ENCODE peak calls at places on chromosomes 1 and 21, in four cellular contexts. J is prostate gland, F is tibial nerve, T is adrenal gland. E is an unnamed sample. For H3K4me1, the result is how much of the 10 kb centered on the place peaks cover.

GRCh38 chr1:237774246-237774645 is 116.5 kb downstream of the ZP4 start:
- DNase-seq in J (no peak), F (no peak), T (no peak), E (no peak)

GRCh38 chr1:8431028-8431427 is 113.1 kb downstream of the SLC45A1 start:
- DNase-seq in J (no peak), F (no peak), T (no peak), E (no peak)

GRCh38 chr1:27656157-27656893 is 15.7 kb downstream of the IFI6 start:
- DNase-seq in J (no peak), F (peak), T (peak), E (peak)

GRCh38 chr1:222288056-222288455 is 259.8 kb downstream of the HHIPL2 start:
- DNase-seq in J (no peak), F (no peak), T (no peak), E (no peak)

GRCh38 chr1:53066941-53067738 is 5.1 kb downstream of the PODN start:
- DNase-seq in J (no peak), F (no peak), T (no peak), E (no peak)

GRCh38 chr1:94989911-94990463 is 63.1 kb upstream of the CNN3 start:
- DNase-seq in J (no peak), F (no peak), T (no peak), E (no peak)

GRCh38 chr1:108009603-108010195 is 44.7 kb upstream of the VAV3 start:
- DNase-seq in J (no peak), F (no peak), T (no peak), E (no peak)

GRCh38 chr1:54488831-54489626 is 59.0 kb upstream of the ACOT11 start:
- DNase-seq in J (peak), F (peak), T (peak), E (peak)

GRCh38 chr1:2205191-2205952 is 10.8 kb upstream of the FAAP20 start:
- DNase-seq in J (peak), F (peak), T (peak), E (peak)

GRCh38 chr1:183806086-183806485 is 1.2 kb downstream of the RGL1 start:
- DNase-seq in J (no peak), F (no peak), T (no peak), E (no peak)

GRCh38 chr1:206949208-206949607 is 2.9 kb upstream of the PIGR start:
- DNase-seq in J (no peak), F (no peak), T (no peak), E (no peak)

GRCh38 chr1:166152977-166153376 is 13.8 kb downstream of the FAM78B start:
- DNase-seq in J (no peak), F (no peak), T (no peak), E (no peak)

GRCh38 chr1:78627321-78627720 is 7.1 kb downstream of the IFI44L start:
- DNase-seq in J (no peak), F (no peak), T (no peak), E (no peak)

GRCh38 chr1:226825037-226825745 is 45.2 kb upstream of the PSEN2 start:
- DNase-seq in J (no peak), F (no peak), T (no peak), E (no peak)

GRCh38 chr1:20739225-20739624 is 6.7 kb upstream of the SH2D5 start:
- DNase-seq in J (no peak), F (no peak), T (no peak), E (no peak)

GRCh38 chr1:82704966-82705365 is 904.2 kb downstream of the ADGRL2 start:
- DNase-seq in J (no peak), F (no peak), T (no peak), E (no peak)

GRCh38 chr1:221240652-221241051 is 361.4 kb downstream of the HLX start:
- DNase-seq in J (no peak), F (no peak), T (no peak), E (no peak)

GRCh38 chr1:231694081-231694443 is 67.5 kb downstream of the DISC1 start:
- DNase-seq in J (no peak), F (no peak), T (no peak), E (no peak)

GRCh38 chr21:17191346-17191993 is 321.4 kb upstream of the CXADR start:
- DNase-seq in J (no peak), F (no peak), T (no peak), E (no peak)

GRCh38 chr1:77282187-77282865 is 507 bp downstream of the AK5 start:
- DNase-seq in J (no peak), F (no peak), T (no peak), E (no peak)

GRCh38 chr1:223233410-223234163 is 90.5 kb upstream of the TLR5 start:
- DNase-seq in J (no peak), F (no peak), T (peak), E (no peak)

DNA sequence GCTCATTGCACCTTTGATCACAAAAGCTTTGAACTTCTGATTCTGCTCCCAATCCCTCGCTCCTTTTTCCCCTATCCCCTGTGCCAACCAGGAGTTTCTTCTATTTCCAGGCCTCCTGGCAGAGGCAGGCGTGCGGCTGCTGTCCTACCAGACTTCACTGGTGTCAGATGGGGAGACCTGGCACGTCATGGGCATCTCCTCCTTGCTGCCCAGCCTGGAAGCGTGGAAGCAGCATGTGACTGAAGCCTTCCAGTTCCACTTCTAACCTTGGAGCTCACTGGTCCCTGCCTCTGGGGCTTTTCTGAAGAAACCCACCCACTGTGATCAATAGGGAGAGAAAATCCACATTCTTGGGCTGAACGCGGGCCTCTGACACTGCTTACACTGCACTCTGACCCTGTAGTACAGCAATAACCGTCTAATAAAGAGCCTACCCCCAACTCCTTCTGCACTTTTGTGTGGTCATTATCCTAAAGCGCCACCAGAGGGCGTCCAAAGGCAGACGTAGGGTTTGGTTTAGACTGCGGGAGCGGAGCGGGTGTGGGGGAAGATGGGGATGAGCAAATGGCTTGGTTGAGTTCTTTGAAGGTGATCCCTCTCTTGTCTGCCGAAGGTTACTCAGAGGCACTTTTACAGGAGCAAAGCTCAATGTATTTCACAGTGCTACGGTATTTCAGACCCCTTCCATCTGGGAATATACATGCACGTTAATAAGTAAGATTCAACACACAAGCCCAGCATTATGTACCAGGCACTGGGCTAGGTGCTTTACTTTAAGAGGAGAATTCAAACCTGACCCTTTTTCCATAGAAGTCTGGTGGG is 24.7 kb downstream of the HMGCS2 start:
- DNase-seq in J (peak), F (peak), T (peak), E (peak)
- H3K4me1 ChIP-seq in J (under half), F (under half), T (under half), E (under half)

GRCh38 chr1:17559618-17560419 is 20.3 kb downstream of the ARHGEF10L start:
- DNase-seq in J (no peak), F (no peak), T (no peak), E (peak)

GRCh38 chr1:17561252-17561558 is 21.7 kb downstream of the ARHGEF10L start:
- DNase-seq in J (no peak), F (no peak), T (no peak), E (no peak)

GRCh38 chr1:17563494-17564281 is 24.2 kb downstream of the ARHGEF10L start:
- DNase-seq in J (no peak), F (no peak), T (no peak), E (no peak)

GRCh38 chr1:17562375-17562774 is 22.9 kb downstream of the ARHGEF10L start:
- DNase-seq in J (no peak), F (no peak), T (no peak), E (no peak)

DNA sequence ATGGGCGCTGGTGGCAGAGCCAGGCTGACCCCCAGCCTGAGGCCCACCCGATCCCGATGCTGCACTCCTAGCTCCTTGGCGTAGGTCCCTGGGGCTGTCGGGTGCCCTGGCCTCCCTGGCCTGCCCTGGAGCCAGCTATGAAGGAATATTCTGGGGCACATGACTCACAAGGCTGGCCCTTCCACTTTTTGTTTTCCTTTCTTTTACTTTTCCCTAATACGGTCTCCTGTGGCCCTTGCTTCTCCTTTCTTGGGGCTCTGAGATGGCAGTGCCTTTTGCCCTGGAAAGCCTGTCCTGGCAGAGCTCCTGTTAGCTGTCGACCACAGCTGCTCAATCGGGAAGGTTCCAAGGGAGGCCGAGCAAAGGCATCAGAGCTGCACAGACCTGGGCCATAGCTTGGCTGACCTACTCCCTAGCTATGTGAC is 22.1 kb downstream of the ARHGEF10L start:
- DNase-seq in J (no peak), F (no peak), T (peak), E (no peak)
- H3K4me1 ChIP-seq in J (under half), F (half or more), T (under half), E (under half)

DNA sequence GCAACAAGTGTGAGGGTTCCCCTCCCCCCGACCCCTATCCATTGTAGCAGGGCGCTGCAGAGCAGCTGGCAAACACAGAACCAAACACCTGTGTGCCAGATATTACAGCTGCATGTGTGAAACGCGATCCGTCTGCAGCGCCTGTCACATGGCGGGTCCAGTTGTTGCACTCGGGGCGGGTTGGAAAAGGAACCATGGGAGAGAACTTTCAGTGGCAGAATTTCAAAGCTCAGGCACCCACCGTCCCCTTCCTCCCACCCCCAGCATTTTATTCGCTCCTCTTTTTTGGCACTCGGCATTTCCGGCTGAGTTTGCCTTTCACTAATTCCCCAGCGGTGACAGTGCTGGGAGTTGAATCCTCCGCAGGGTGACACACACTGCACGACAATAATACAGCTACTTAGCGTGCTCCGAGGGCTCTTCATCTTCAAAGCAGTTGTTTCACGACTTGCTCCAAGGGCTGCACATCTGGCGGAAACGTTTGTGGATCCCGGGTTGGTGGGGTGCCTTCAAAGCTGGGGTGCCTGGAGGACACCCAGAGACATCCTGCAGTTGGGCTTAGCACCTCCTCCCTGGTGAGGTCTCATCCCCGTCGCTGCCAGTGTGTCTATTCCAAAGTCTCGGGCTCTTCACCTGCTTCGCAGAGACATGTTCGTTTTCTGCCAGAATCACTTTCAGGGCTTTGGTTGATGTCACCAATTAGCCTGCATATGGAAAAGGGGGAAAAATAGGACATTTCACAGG is 180.7 kb downstream of the ZBTB18 start:
- DNase-seq in J (peak), F (no peak), T (no peak), E (no peak)
- H3K4me1 ChIP-seq in J (under half), F (under half), T (under half), E (under half)

DNA sequence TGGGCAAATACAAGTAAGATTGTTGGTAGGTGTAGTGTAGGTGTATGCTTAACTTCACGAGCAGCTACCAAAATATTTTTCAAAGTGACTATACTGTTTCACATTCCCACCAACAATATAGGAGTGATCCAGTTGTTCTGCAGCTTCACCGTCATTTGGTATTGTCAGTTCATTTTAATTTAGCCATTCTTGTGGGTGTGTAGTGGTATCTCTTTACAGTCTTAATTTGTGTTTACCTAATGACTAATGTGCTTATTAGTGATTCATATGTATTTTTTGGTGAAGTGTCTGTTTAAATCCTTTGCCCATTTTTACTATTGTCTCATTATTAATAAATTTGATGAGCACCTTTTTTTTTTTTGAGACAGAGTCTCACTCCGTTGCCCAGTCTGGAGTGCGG is 35.4 kb downstream of the RCSD1 start:
- DNase-seq in J (no peak), F (no peak), T (no peak), E (no peak)
- H3K4me1 ChIP-seq in J (under half), F (under half), T (under half), E (under half)

GRCh38 chr1:172544481-172545104 is 11.6 kb downstream of the SUCO start:
- DNase-seq in J (no peak), F (no peak), T (no peak), E (no peak)

GRCh38 chr1:172545349-172546004 is 12.5 kb downstream of the SUCO start:
- DNase-seq in J (no peak), F (no peak), T (no peak), E (no peak)

GRCh38 chr1:172547071-172547470 is 14.1 kb downstream of the SUCO start:
- DNase-seq in J (no peak), F (no peak), T (no peak), E (no peak)

GRCh38 chr1:172551279-172551678 is 18.3 kb downstream of the SUCO start:
- DNase-seq in J (no peak), F (no peak), T (no peak), E (no peak)

GRCh38 chr1:172549621-172550280 is 16.8 kb downstream of the SUCO start:
- DNase-seq in J (no peak), F (no peak), T (no peak), E (no peak)
- H3K4me1 ChIP-seq in J (under half), F (under half), T (under half), E (under half)

GRCh38 chr1:85342177-85342576 is 65.7 kb upstream of the BCL10 start:
- DNase-seq in J (no peak), F (no peak), T (no peak), E (no peak)
- H3K4me1 ChIP-seq in J (under half), F (under half), T (under half), E (under half)